ENCODE peak calls at places on chromosomes 2 and 18, in seven cellular contexts. W, U, X, T, M, Q and J are unnamed samples.
A peak's percentile ranks its signal among the peaks of the same experiment; 100 is the strongest.

GRCh38 chr2:113175101-113175628 is 1.4 kb downstream of the PSD4 start:
- DNase-seq in W (no peak), U (no peak), X (no peak), T (no peak), M (no peak), Q (no peak), J (no peak)

GRCh38 chr2:233338969-233339368 is 15.3 kb upstream of the DGKD start:
- DNase-seq in W (no peak), U (no peak), X (no peak), T (no peak), M (no peak), Q (no peak), J (no peak)

GRCh38 chr2:97726311-97727064 is 13.1 kb downstream of the ZAP70 start:
- DNase-seq in W (peak; percentile 23), U (no peak), X (no peak), T (no peak), M (no peak), Q (peak; percentile 16), J (no peak)

GRCh38 chr2:72236445-72237067 is 88.9 kb upstream of the CYP26B1 start:
- DNase-seq in W (peak; percentile 64), U (peak; percentile 41), X (no peak), T (peak; percentile 69), M (peak; percentile 89), Q (no peak), J (peak; percentile 3)

GRCh38 chr2:118294063-118294462 is 205.8 kb downstream of the INSIG2 start:
- DNase-seq in W (no peak), U (no peak), X (no peak), T (no peak), M (no peak), Q (no peak), J (no peak)

GRCh38 chr2:109173311-109174171 is 44.5 kb downstream of the SH3RF3 start:
- DNase-seq in W (peak; percentile 44), U (peak; percentile 77), X (no peak), T (peak; percentile 54), M (peak; percentile 92), Q (no peak), J (no peak)

GRCh38 chr2:157898591-157898996 is 22.5 kb upstream of the ACVR1 start:
- DNase-seq in W (peak; percentile 83), U (peak; percentile 58), X (no peak), T (peak; percentile 67), M (peak; percentile 96), Q (no peak), J (peak; percentile 36)

GRCh38 chr2:26472821-26473655 is 4.9 kb downstream of the OTOF start:
- DNase-seq in W (no peak), U (no peak), X (no peak), T (no peak), M (no peak), Q (no peak), J (no peak)

GRCh38 chr2:103402944-103403343 is 641.1 kb downstream of the TMEM182 start:
- DNase-seq in W (no peak), U (no peak), X (no peak), T (no peak), M (no peak), Q (no peak), J (no peak)

GRCh38 chr2:28956415-28956826 is 24.7 kb upstream of the TOGARAM2 start:
- DNase-seq in W (peak; percentile 79), U (peak; percentile 49), X (no peak), T (no peak), M (peak; percentile 52), Q (no peak), J (no peak)

GRCh38 chr18:34039194-34039593 is 185.5 kb downstream of the NOL4 start:
- DNase-seq in W (no peak), U (no peak), X (no peak), T (no peak), M (no peak), Q (no peak), J (no peak)

GRCh38 chr2:210912779-210913178 is 356.4 kb downstream of the CPS1 start:
- DNase-seq in W (no peak), U (no peak), X (no peak), T (no peak), M (no peak), Q (no peak), J (no peak)

GRCh38 chr2:140990416-140990815 is 1140.4 kb downstream of the LRP1B start:
- DNase-seq in W (peak; percentile 93), U (peak; percentile 37), X (no peak), T (peak; percentile 77), M (peak; percentile 93), Q (no peak), J (peak; percentile 89)

GRCh38 chr2:50649626-50650397 is 382.1 kb downstream of the NRXN1 start:
- DNase-seq in W (no peak), U (no peak), X (no peak), T (no peak), M (peak; percentile 38), Q (no peak), J (no peak)

GRCh38 chr2:21220930-21221329 is 97.2 kb downstream of the TDRD15 start:
- DNase-seq in W (no peak), U (no peak), X (no peak), T (no peak), M (peak; percentile 13), Q (no peak), J (no peak)

GRCh38 chr2:237073552-237073951 is 12.1 kb upstream of the COPS8 start:
- DNase-seq in W (peak; percentile 70), U (peak; percentile 77), X (no peak), T (no peak), M (peak; percentile 91), Q (no peak), J (no peak)

GRCh38 chr2:217737127-217737526 is 265.7 kb downstream of the TNS1 start:
- DNase-seq in W (no peak), U (no peak), X (no peak), T (no peak), M (no peak), Q (no peak), J (no peak)

GRCh38 chr18:23945416-23946079 is 69.0 kb upstream of the TTC39C start:
- DNase-seq in W (no peak), U (no peak), X (no peak), T (no peak), M (no peak), Q (no peak), J (no peak)

GRCh38 chr2:120398051-120398960 is 52.4 kb downstream of the INHBB start:
- DNase-seq in W (peak; percentile 44), U (peak; percentile 59), X (no peak), T (peak; percentile 5), M (peak; percentile 50), Q (no peak), J (no peak)

GRCh38 chr2:208280933-208281332 is 14.9 kb downstream of the PIKFYVE start:
- DNase-seq in W (peak; percentile 47), U (peak; percentile 10), X (no peak), T (peak; percentile 9), M (peak; percentile 84), Q (no peak), J (no peak)

GRCh38 chr2:226179010-226179409 is 620.6 kb downstream of the IRS1 start:
- DNase-seq in W (peak; percentile 81), U (no peak), X (no peak), T (no peak), M (no peak), Q (no peak), J (no peak)

GRCh38 chr2:16774980-16775963 is 109.6 kb upstream of the CYRIA start:
- DNase-seq in W (peak; percentile 1), U (no peak), X (no peak), T (no peak), M (peak; percentile 46), Q (no peak), J (no peak)

GRCh38 chr2:241445426-241445825 is 63.0 kb downstream of the STK25 start:
- DNase-seq in W (no peak), U (no peak), X (no peak), T (no peak), M (peak; percentile 20), Q (no peak), J (no peak)